ENCODE peak calls at places on chromosome 13, in nine cellular contexts. P, Y, S, X, Z, N, H, B and O are unnamed samples.

GRCh38 chr13:97430296-97430695 is 3.7 kb upstream of the RAP2A start:
- DNase-seq in P (no peak), Y (no peak), S (no peak), X (no peak), Z (no peak), N (no peak), H (no peak), B (no peak), O (no peak)

GRCh38 chr13:37403776-37404497 is 194.6 kb downstream of the POSTN start:
- DNase-seq in P (no peak), Y (no peak), S (no peak), X (no peak), Z (no peak), N (no peak), H (peak; percentile 37), B (no peak), O (no peak)

GRCh38 chr13:71046360-71047079 is 820.5 kb downstream of the DACH1 start:
- DNase-seq in P (no peak), Y (no peak), S (no peak), X (no peak), Z (no peak), N (no peak), H (no peak), B (no peak), O (no peak)

GRCh38 chr13:105232403-105232802 is 1303.1 kb downstream of the EFNB2 start:
- DNase-seq in P (no peak), Y (no peak), S (no peak), X (no peak), Z (no peak), N (no peak), H (no peak), B (no peak), O (no peak)

GRCh38 chr13:32150794-32151193 is 119.2 kb downstream of the FRY start:
- DNase-seq in P (no peak), Y (no peak), S (no peak), X (no peak), Z (no peak), N (no peak), H (peak; percentile 31), B (no peak), O (no peak)

GRCh38 chr13:77312311-77312710 is 14.6 kb downstream of the MYCBP2 start:
- DNase-seq in P (no peak), Y (no peak), S (no peak), X (no peak), Z (no peak), N (no peak), H (no peak), B (no peak), O (no peak)

GRCh38 chr13:30832845-30833332 is 73.2 kb upstream of the MEDAG start:
- DNase-seq in P (no peak), Y (peak; percentile 92), S (no peak), X (peak; percentile 75), Z (peak; percentile 88), N (peak; percentile 89), H (no peak), B (peak; percentile 81), O (peak; percentile 81)

GRCh38 chr13:45584816-45585215 is 30.7 kb downstream of the ERICH6B start:
- DNase-seq in P (no peak), Y (no peak), S (no peak), X (peak; percentile 11), Z (no peak), N (peak; percentile 17), H (no peak), B (no peak), O (no peak)

GRCh38 chr13:110047511-110047910 is 259.4 kb downstream of the COL4A1 start:
- DNase-seq in P (no peak), Y (no peak), S (no peak), X (peak; percentile 42), Z (peak; percentile 75), N (no peak), H (no peak), B (no peak), O (no peak)

GRCh38 chr13:50485979-50486935 is 357.2 kb downstream of the DLEU7 start:
- DNase-seq in P (peak; percentile 11), Y (no peak), S (peak; percentile 4), X (peak; percentile 9), Z (no peak), N (no peak), H (no peak), B (no peak), O (no peak)

GRCh38 chr13:47004022-47004421 is 107.2 kb upstream of the HTR2A start:
- DNase-seq in P (no peak), Y (no peak), S (no peak), X (peak; percentile 13), Z (no peak), N (peak; percentile 5), H (no peak), B (no peak), O (no peak)

GRCh38 chr13:54805743-54806142 is 1777.1 kb downstream of the OLFM4 start:
- DNase-seq in P (no peak), Y (no peak), S (no peak), X (no peak), Z (no peak), N (no peak), H (no peak), B (no peak), O (no peak)

GRCh38 chr13:34591801-34592454 is 350.1 kb upstream of the NBEA start:
- DNase-seq in P (peak; percentile 28), Y (no peak), S (no peak), X (no peak), Z (no peak), N (no peak), H (no peak), B (no peak), O (no peak)

GRCh38 chr13:101474419-101474957 is 22.0 kb downstream of the ITGBL1 start:
- DNase-seq in P (no peak), Y (peak; percentile 22), S (peak; percentile 69), X (peak; percentile 12), Z (no peak), N (peak; percentile 73), H (peak; percentile 43), B (no peak), O (no peak)

GRCh38 chr13:105196052-105196451 is 1339.4 kb downstream of the EFNB2 start:
- DNase-seq in P (no peak), Y (no peak), S (no peak), X (no peak), Z (no peak), N (peak; percentile 13), H (no peak), B (no peak), O (no peak)

GRCh38 chr13:99237981-99238662 is 20.1 kb downstream of the GPR18 start:
- DNase-seq in P (no peak), Y (no peak), S (no peak), X (no peak), Z (no peak), N (no peak), H (no peak), B (no peak), O (no peak)

GRCh38 chr13:101325423-101325822 is 90.9 kb downstream of the NALCN start:
- DNase-seq in P (no peak), Y (no peak), S (no peak), X (no peak), Z (no peak), N (no peak), H (no peak), B (no peak), O (no peak)

GRCh38 chr13:76225815-76226489 is 589.8 kb downstream of the LMO7 start:
- DNase-seq in P (peak; percentile 61), Y (no peak), S (no peak), X (peak; percentile 49), Z (no peak), N (no peak), H (no peak), B (no peak), O (no peak)

GRCh38 chr13:41053384-41053826 is 7.9 kb upstream of the WBP4 start:
- DNase-seq in P (peak; percentile 18), Y (no peak), S (no peak), X (no peak), Z (no peak), N (peak; percentile 63), H (peak; percentile 56), B (no peak), O (no peak)

GRCh38 chr13:110913322-110913721 is 1.5 kb downstream of the ANKRD10 start:
- DNase-seq in P (peak; percentile 58), Y (no peak), S (no peak), X (peak; percentile 18), Z (peak; percentile 33), N (peak; percentile 66), H (no peak), B (no peak), O (no peak)

GRCh38 chr13:113203507-113204377 is 4.7 kb downstream of the PCID2 start:
- DNase-seq in P (no peak), Y (no peak), S (no peak), X (peak; percentile 95), Z (no peak), N (no peak), H (no peak), B (no peak), O (no peak)
- TF ChIP-seq CTCF in P (no peak), Y (no peak), S (no peak), X (no peak), Z (no peak), N (no peak), H (no peak), B (no peak), O (no peak)

DNA sequence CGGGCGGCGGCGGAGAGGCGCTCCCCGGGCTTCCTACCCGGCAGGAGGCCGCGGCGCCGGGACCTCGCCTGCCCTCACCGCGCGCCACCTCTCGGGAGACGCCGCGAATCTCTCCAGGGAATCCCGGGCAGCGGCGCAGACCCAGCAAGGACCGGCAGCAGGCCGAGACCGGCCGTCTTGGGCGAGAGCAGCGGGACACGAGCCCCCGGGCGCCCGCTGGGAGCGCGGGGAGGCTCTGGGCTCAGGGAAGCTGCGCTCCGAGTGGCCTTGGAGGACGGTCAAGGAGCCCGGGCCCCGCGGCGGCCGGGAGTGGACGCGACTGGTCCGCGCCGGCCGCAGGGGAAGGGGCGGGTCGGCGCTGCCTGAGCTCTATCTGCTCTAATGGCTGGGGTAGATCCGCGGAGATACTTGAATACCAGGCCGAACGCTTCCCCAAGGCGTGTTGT is 14.7 kb downstream of the CDX2 start:
- DNase-seq in P (no peak), Y (peak; percentile 51), S (no peak), X (no peak), Z (peak; percentile 49), N (no peak), H (no peak), B (peak; percentile 66), O (no peak)
- TF ChIP-seq CTCF in P (no peak), Y (no peak), S (no peak), X (no peak), Z (no peak), N (no peak), H (no peak), B (no peak), O (no peak)

DNA sequence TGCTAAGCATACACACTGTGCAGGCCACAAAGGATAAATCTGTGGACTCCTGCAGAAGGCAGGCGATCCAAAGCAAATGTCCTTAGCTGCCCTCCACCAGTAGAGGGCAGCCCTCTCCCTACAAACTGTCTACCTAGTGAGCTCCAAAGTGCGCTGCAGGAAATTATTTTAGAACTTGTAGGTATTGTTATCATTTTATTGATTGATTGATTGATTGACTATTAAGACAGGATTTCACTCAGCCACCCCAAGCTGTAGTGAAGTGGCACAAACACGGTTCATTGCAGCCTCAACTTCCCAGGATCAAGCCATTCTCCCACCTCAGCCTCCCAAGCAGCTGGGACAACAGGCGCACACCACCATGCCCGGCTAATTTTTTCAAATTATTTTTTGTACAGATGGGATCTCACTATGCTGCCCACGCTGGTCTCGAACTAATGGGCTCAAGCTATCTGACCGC is 37.3 kb downstream of the RNF6 start:
- DNase-seq in P (no peak), Y (peak; percentile 61), S (peak; percentile 30), X (peak; percentile 72), Z (peak; percentile 69), N (peak; percentile 79), H (no peak), B (no peak), O (peak; percentile 58)
- TF ChIP-seq CTCF in P (peak; percentile 78), Y (peak; percentile 69), S (peak; percentile 87), X (peak; percentile 91), Z (peak; percentile 14), N (peak; percentile 88), H (peak; percentile 97), B (peak; percentile 91), O (peak; percentile 78)

GRCh38 chr13:107144432-107144831 is 576.5 kb upstream of the ARGLU1 start:
- DNase-seq in P (no peak), Y (no peak), S (no peak), X (no peak), Z (no peak), N (peak; percentile 16), H (no peak), B (no peak), O (no peak)
- TF ChIP-seq CTCF in P (no peak), Y (no peak), S (no peak), X (no peak), Z (no peak), N (peak; percentile 37), H (no peak), B (peak; percentile 63), O (peak; percentile 36)